ENCODE peak calls at places on chromosomes 5 and 9, in four cellular contexts. U is CD4-positive, alpha-beta T cell; Q is left lung; I is heart left ventricle. O is an unnamed sample.

GRCh38 chr9:36731068-36731467 is 158.4 kb downstream of the MELK start:
- DNase-seq in U (no peak), Q (no peak), I (no peak), O (no peak)

GRCh38 chr9:35108946-35109575 is 6.1 kb upstream of the STOML2 start:
- DNase-seq in U (no peak), Q (no peak), I (no peak), O (no peak)

GRCh38 chr5:38329132-38329715 is 70.9 kb downstream of the EGFLAM start:
- DNase-seq in U (no peak), Q (no peak), I (no peak), O (no peak)

GRCh38 chr5:134540747-134541733 is 15.6 kb downstream of the JADE2 start:
- DNase-seq in U (no peak), Q (peak), I (no peak), O (no peak)

GRCh38 chr5:154385236-154385512 is 60.6 kb upstream of the SAP30L start:
- DNase-seq in U (no peak), Q (no peak), I (no peak), O (no peak)

GRCh38 chr9:18294229-18294628 is 179.7 kb upstream of the ADAMTSL1 start:
- DNase-seq in U (no peak), Q (no peak), I (no peak), O (no peak)

GRCh38 chr9:7241694-7242093 is 483.9 kb downstream of the KDM4C start:
- DNase-seq in U (no peak), Q (no peak), I (no peak), O (no peak)

GRCh38 chr9:110323831-110324230 is 13.8 kb downstream of the TXNDC8 start:
- DNase-seq in U (no peak), Q (no peak), I (no peak), O (no peak)

GRCh38 chr5:142399899-142400298 is 75.1 kb upstream of the SPRY4 start:
- DNase-seq in U (no peak), Q (no peak), I (no peak), O (no peak)

GRCh38 chr5:38888023-38888422 is 42.2 kb downstream of the OSMR start:
- DNase-seq in U (no peak), Q (no peak), I (no peak), O (no peak)

GRCh38 chr9:131633491-131634031 is 88.2 kb downstream of the PRRT1B start:
- DNase-seq in U (no peak), Q (no peak), I (no peak), O (no peak)
- H3K27ac ChIP-seq in U (no peak), Q (no peak), I (no peak), O (no peak)

GRCh38 chr5:173778784-173779304 is 109.3 kb upstream of the CPEB4 start:
- DNase-seq in U (no peak), Q (no peak), I (no peak), O (no peak)
- H3K27ac ChIP-seq in U (no peak), Q (peak), I (no peak), O (no peak)

DNA sequence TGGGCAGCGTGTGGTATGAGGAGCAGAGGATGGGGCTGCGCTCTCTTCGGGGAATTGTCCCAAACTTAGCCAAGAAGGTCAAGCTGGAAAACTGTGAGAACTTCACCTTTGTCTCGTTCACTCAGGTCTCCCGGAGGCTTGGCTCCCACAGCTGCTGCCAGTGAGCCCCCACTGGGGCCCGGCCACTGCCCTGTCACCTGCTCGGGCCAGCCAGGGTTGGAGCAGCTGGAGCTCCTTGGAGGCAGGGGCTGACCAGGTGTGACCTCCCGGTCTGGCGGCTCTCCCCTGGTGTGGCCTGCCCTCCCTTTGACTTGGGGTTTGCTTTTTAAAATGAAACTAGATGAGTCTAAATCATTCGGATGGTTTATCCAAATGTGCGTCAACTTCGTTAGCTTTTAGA is 58.0 kb downstream of the INIP start:
- DNase-seq in U (no peak), Q (no peak), I (no peak), O (no peak)
- H3K27ac ChIP-seq in U (no peak), Q (no peak), I (no peak), O (no peak)

GRCh38 chr5:79613571-79613970 is 1.3 kb downstream of the TENT2 start:
- DNase-seq in U (no peak), Q (no peak), I (no peak), O (no peak)
- H3K27ac ChIP-seq in U (no peak), Q (peak), I (peak), O (no peak)

DNA sequence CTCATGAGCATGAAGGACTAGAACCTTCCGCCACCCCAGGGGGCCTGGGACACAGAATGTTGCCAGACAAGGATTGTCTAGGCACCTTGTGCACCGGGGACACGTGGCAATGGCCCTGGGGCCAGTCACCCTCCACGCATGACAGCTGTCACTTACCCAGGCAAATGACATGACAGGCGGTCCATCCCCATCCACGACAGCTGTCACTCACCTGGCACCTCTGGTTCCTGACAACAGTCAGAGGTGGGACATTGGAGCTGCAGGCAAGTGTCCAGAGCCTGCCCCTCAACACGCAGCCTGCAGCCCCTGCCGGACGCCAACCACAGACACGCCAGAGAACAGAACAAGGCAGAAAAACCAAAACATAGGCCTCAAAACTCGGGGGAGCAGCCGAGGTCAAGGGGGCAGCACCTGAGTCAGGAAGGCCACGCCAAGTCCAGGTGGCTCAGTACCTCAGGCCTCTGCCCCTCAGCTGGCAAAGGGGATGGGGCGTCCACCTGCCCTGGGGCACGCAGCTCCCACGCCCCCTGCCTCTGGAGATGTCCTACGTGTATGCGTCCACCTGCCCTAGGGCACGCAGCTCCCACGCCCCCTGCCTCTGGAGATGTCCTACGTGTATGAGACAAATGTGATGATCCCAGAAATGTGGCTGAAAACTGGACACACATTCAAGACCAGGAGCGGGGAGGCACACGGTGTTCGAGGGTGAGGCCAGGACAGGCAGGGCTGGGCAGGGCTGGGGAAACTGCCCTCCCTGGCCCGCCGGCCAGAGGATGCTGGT is 14.5 kb downstream of the VAV2 start:
- DNase-seq in U (no peak), Q (no peak), I (peak), O (peak)
- H3K27ac ChIP-seq in U (no peak), Q (no peak), I (no peak), O (no peak)

O was measured in aorta.